ENCODE peak calls at places on chromosome X, in seven cellular contexts. One of them, this sample, is unnamed.

GRCh38 chrX:2325076-2325784 is 175.5 kb downstream of the DHRSX start:
- DNase-seq in SIG-M5: no peak
- DNase-seq in lower lobe of right lung: peak; percentile 55
- DNase-seq in T follicular helper cell: peak; percentile 61
- DNase-seq in NCI-H1105: no peak
- DNase-seq in NCI-H345: no peak
- DNase-seq in CD4-positive, alpha-beta memory T cell: peak; percentile 52
- DNase-seq in this sample: peak; percentile 78

GRCh38 chrX:13151806-13152510 is 107.5 kb upstream of the FAM9C start:
- DNase-seq in CD4-positive, alpha-beta memory T cell: peak; percentile 89
- DNase-seq in T follicular helper cell: peak; percentile 37
- DNase-seq in SIG-M5: no peak
- DNase-seq in NCI-H345: no peak
- DNase-seq in NCI-H1105: no peak
- DNase-seq in lower lobe of right lung: no peak
- DNase-seq in this sample: no peak

GRCh38 chrX:153874366-153875125 is 11.4 kb downstream of the L1CAM start:
- DNase-seq in CD4-positive, alpha-beta memory T cell: no peak
- DNase-seq in NCI-H1105: no peak
- DNase-seq in lower lobe of right lung: no peak
- DNase-seq in SIG-M5: no peak
- DNase-seq in T follicular helper cell: no peak
- DNase-seq in NCI-H345: no peak
- DNase-seq in this sample: no peak

GRCh38 chrX:107290019-107290418 is 83.6 kb downstream of the DNAAF6 start:
- DNase-seq in CD4-positive, alpha-beta memory T cell: no peak
- DNase-seq in T follicular helper cell: no peak
- DNase-seq in NCI-H1105: no peak
- DNase-seq in NCI-H345: no peak
- DNase-seq in lower lobe of right lung: no peak
- DNase-seq in SIG-M5: no peak
- DNase-seq in this sample: no peak

GRCh38 chrX:2451456-2452316 is 49.1 kb downstream of the DHRSX start:
- DNase-seq in CD4-positive, alpha-beta memory T cell: no peak
- DNase-seq in NCI-H1105: no peak
- DNase-seq in SIG-M5: no peak
- DNase-seq in lower lobe of right lung: peak; percentile 33
- DNase-seq in T follicular helper cell: no peak
- DNase-seq in NCI-H345: no peak
- DNase-seq in this sample: no peak

GRCh38 chrX:153582896-153583295 is 16.0 kb downstream of the CCNQ start:
- DNase-seq in NCI-H1105: no peak
- DNase-seq in NCI-H345: no peak
- DNase-seq in SIG-M5: no peak
- DNase-seq in CD4-positive, alpha-beta memory T cell: peak; percentile 69
- DNase-seq in T follicular helper cell: peak; percentile 53
- DNase-seq in lower lobe of right lung: peak; percentile 50
- DNase-seq in this sample: peak; percentile 45

GRCh38 chrX:41921492-41922124 is 1.7 kb downstream of the CASK start:
- DNase-seq in NCI-H1105: no peak
- DNase-seq in SIG-M5: peak; percentile 29
- DNase-seq in NCI-H345: no peak
- DNase-seq in T follicular helper cell: no peak
- DNase-seq in CD4-positive, alpha-beta memory T cell: no peak
- DNase-seq in lower lobe of right lung: no peak
- DNase-seq in this sample: no peak

GRCh38 chrX:53354669-53355068 is 67.8 kb downstream of the SMC1A start:
- DNase-seq in SIG-M5: no peak
- DNase-seq in CD4-positive, alpha-beta memory T cell: no peak
- DNase-seq in lower lobe of right lung: no peak
- DNase-seq in NCI-H1105: no peak
- DNase-seq in T follicular helper cell: no peak
- DNase-seq in NCI-H345: no peak
- DNase-seq in this sample: no peak

GRCh38 chrX:154412468-154412867 is 1.1 kb downstream of the TAFAZZIN start:
- DNase-seq in CD4-positive, alpha-beta memory T cell: peak; percentile 44
- DNase-seq in SIG-M5: no peak
- DNase-seq in NCI-H345: no peak
- DNase-seq in NCI-H1105: no peak
- DNase-seq in lower lobe of right lung: peak; percentile 56
- DNase-seq in T follicular helper cell: no peak
- DNase-seq in this sample: peak; percentile 54

GRCh38 chrX:110310000-110310790 is 7.7 kb downstream of the AMMECR1 start:
- DNase-seq in lower lobe of right lung: no peak
- DNase-seq in T follicular helper cell: no peak
- DNase-seq in CD4-positive, alpha-beta memory T cell: no peak
- DNase-seq in SIG-M5: no peak
- DNase-seq in NCI-H345: peak; percentile 68
- DNase-seq in NCI-H1105: peak; percentile 76
- DNase-seq in this sample: no peak

GRCh38 chrX:16552546-16552945 is 97.4 kb upstream of the S100G start:
- DNase-seq in NCI-H345: no peak
- DNase-seq in NCI-H1105: no peak
- DNase-seq in SIG-M5: no peak
- DNase-seq in lower lobe of right lung: no peak
- DNase-seq in T follicular helper cell: no peak
- DNase-seq in CD4-positive, alpha-beta memory T cell: no peak
- DNase-seq in this sample: no peak

GRCh38 chrX:51459125-51459524 is 37.3 kb downstream of the NUDT11 start:
- DNase-seq in CD4-positive, alpha-beta memory T cell: peak; percentile 25
- DNase-seq in lower lobe of right lung: no peak
- DNase-seq in T follicular helper cell: no peak
- DNase-seq in SIG-M5: no peak
- DNase-seq in NCI-H345: no peak
- DNase-seq in NCI-H1105: no peak
- DNase-seq in this sample: no peak

GRCh38 chrX:29488919-29489318 is 726.4 kb upstream of the MAGEB2 start:
- DNase-seq in SIG-M5: no peak
- DNase-seq in T follicular helper cell: no peak
- DNase-seq in NCI-H1105: no peak
- DNase-seq in lower lobe of right lung: no peak
- DNase-seq in CD4-positive, alpha-beta memory T cell: no peak
- DNase-seq in NCI-H345: no peak
- DNase-seq in this sample: no peak

GRCh38 chrX:108331126-108331909 is 106.9 kb downstream of the COL4A6 start:
- DNase-seq in CD4-positive, alpha-beta memory T cell: no peak
- DNase-seq in NCI-H345: no peak
- DNase-seq in SIG-M5: no peak
- DNase-seq in NCI-H1105: no peak
- DNase-seq in T follicular helper cell: no peak
- DNase-seq in lower lobe of right lung: no peak
- DNase-seq in this sample: no peak

GRCh38 chrX:134460005-134460860 is at the start of gene HPRT1:
- DNase-seq in T follicular helper cell: peak; percentile 73
- DNase-seq in CD4-positive, alpha-beta memory T cell: peak; percentile 78
- DNase-seq in lower lobe of right lung: peak; percentile 90
- DNase-seq in NCI-H345: peak; percentile 80
- DNase-seq in NCI-H1105: peak; percentile 61
- DNase-seq in SIG-M5: no peak
- DNase-seq in this sample: peak; percentile 87

GRCh38 chrX:39869846-39870601 is 227.7 kb downstream of the BCOR start:
- DNase-seq in NCI-H345: no peak
- DNase-seq in NCI-H1105: no peak
- DNase-seq in T follicular helper cell: peak; percentile 32
- DNase-seq in CD4-positive, alpha-beta memory T cell: peak; percentile 73
- DNase-seq in lower lobe of right lung: no peak
- DNase-seq in SIG-M5: no peak
- DNase-seq in this sample: peak; percentile 26

GRCh38 chrX:40008841-40009461 is 88.8 kb downstream of the BCOR start:
- DNase-seq in SIG-M5: no peak
- DNase-seq in T follicular helper cell: no peak
- DNase-seq in NCI-H345: no peak
- DNase-seq in CD4-positive, alpha-beta memory T cell: no peak
- DNase-seq in lower lobe of right lung: peak; percentile 56
- DNase-seq in NCI-H1105: no peak
- DNase-seq in this sample: peak; percentile 29

This sample was measured in transverse colon.